ENCODE peak calls at places on chromosomes 1 and 21, in five cellular contexts. V is K562, A is A549, L is GM12878, R is HepG2. Z is an unnamed sample.

GRCh38 chr1:43549921-43550597 is 19.4 kb downstream of the PTPRF start:
- DNase-seq in V (peak; percentile 90), A (no peak), R (no peak), L (no peak), Z (peak; percentile 97)

GRCh38 chr1:66730462-66730861 is 21.8 kb upstream of the DYNLT5 start:
- DNase-seq in A (no peak), R (no peak), L (no peak), V (no peak), Z (peak; percentile 65)

GRCh38 chr1:218401896-218402770 is 57.0 kb downstream of the TGFB2 start:
- DNase-seq in L (no peak), A (no peak), V (no peak), R (peak; percentile 85), Z (no peak)

GRCh38 chr1:50707824-50708223 is 252.2 kb downstream of the FAF1 start:
- DNase-seq in A (no peak), V (no peak), R (no peak), L (no peak), Z (no peak)

GRCh38 chr1:30375156-30375555 is 348.2 kb downstream of the MATN1 start:
- DNase-seq in A (no peak), L (no peak), R (no peak), V (no peak), Z (no peak)

GRCh38 chr21:32771134-32771523 is 426 bp downstream of the PAXBP1 start:
- DNase-seq in A (peak; percentile 46), R (peak; percentile 33), L (no peak), V (peak; percentile 83), Z (peak; percentile 78)

GRCh38 chr1:225137981-225138380 is 208.5 kb downstream of the DNAH14 start:
- DNase-seq in L (no peak), R (no peak), V (no peak), A (no peak), Z (no peak)

GRCh38 chr1:210299501-210299900 is 29.2 kb upstream of the HHAT start:
- DNase-seq in L (no peak), A (no peak), V (no peak), R (no peak), Z (no peak)

GRCh38 chr1:89523597-89524368 is 846 bp upstream of the LRRC8B start:
- DNase-seq in A (peak; percentile 71), L (no peak), R (peak; percentile 30), V (peak; percentile 33), Z (peak; percentile 75)

GRCh38 chr1:247561711-247562110 is 12.8 kb downstream of the GCSAML start:
- DNase-seq in R (no peak), A (no peak), V (no peak), L (no peak), Z (peak; percentile 51)

GRCh38 chr1:18725231-18725895 is 94.7 kb downstream of the PAX7 start:
- DNase-seq in L (no peak), A (no peak), R (no peak), V (no peak), Z (peak; percentile 64)

GRCh38 chr1:234722904-234723588 is 113.1 kb upstream of the IRF2BP2 start:
- DNase-seq in R (peak; percentile 82), L (no peak), A (peak; percentile 65), V (peak; percentile 53), Z (no peak)

GRCh38 chr1:118963456-118964430 is 24.4 kb downstream of the TBX15 start:
- DNase-seq in V (no peak), R (peak; percentile 99), A (peak; percentile 55), L (no peak), Z (no peak)

GRCh38 chr1:41902125-41902524 is 16.6 kb downstream of the HIVEP3 start:
- DNase-seq in R (no peak), A (peak; percentile 65), L (no peak), V (peak; percentile 22), Z (peak; percentile 30)

GRCh38 chr1:211616231-211617031 is 37.5 kb upstream of the SLC30A1 start:
- DNase-seq in A (no peak), R (peak; percentile 76), L (no peak), V (no peak), Z (no peak)

GRCh38 chr1:224114787-224115175 is 870 bp downstream of the FBXO28 start:
- DNase-seq in R (no peak), A (no peak), L (no peak), V (no peak), Z (peak; percentile 52)

GRCh38 chr1:84598846-84599741 is 24.9 kb upstream of the CTBS start:
- DNase-seq in A (no peak), L (peak; percentile 51), V (no peak), R (no peak), Z (no peak)

GRCh38 chr1:36576118-36576517 is 93.4 kb upstream of the CSF3R start:
- DNase-seq in L (no peak), V (peak; percentile 86), R (peak; percentile 24), A (peak; percentile 29), Z (peak; percentile 91)

GRCh38 chr1:243287128-243287470 is 31.3 kb downstream of the SDCCAG8 start:
- DNase-seq in R (no peak), V (no peak), L (no peak), A (no peak), Z (no peak)

GRCh38 chr1:82564338-82564737 is 763.6 kb downstream of the ADGRL2 start:
- DNase-seq in L (no peak), V (no peak), A (no peak), R (no peak), Z (no peak)

GRCh38 chr1:16960560-16961296 is 19.7 kb downstream of the MFAP2 start:
- DNase-seq in R (peak; percentile 59), A (peak; percentile 87), L (peak; percentile 7), V (peak; percentile 76), Z (peak; percentile 97)

GRCh38 chr1:21641967-21642366 is 27.2 kb downstream of the RAP1GAP start:
- DNase-seq in A (no peak), V (no peak), L (no peak), R (peak; percentile 22), Z (no peak)

GRCh38 chr1:56688522-56689026 is 43.5 kb downstream of the PRKAA2 start:
- DNase-seq in V (no peak), R (peak; percentile 96), L (peak; percentile 1), A (peak; percentile 94), Z (peak; percentile 27)

GRCh38 chr1:47537268-47537667 is 99.4 kb downstream of the FOXD2 start:
- DNase-seq in A (no peak), V (no peak), R (no peak), L (no peak), Z (no peak)

GRCh38 chr1:65036614-65037180 is 70.3 kb upstream of the JAK1 start:
- DNase-seq in L (no peak), A (peak; percentile 6), R (no peak), V (no peak), Z (no peak)

GRCh38 chr1:115089443-115090340 is at the start of gene TSPAN2:
- DNase-seq in A (peak; percentile 54), L (no peak), R (no peak), V (peak; percentile 74), Z (peak; percentile 98)

GRCh38 chr1:157626099-157626498 is 28.2 kb upstream of the FCRL4 start:
- DNase-seq in R (peak; percentile 3), A (peak; percentile 31), V (peak; percentile 25), L (peak; percentile 12), Z (peak; percentile 82)

GRCh38 chr21:31781737-31782136 is 49.8 kb upstream of the SCAF4 start:
- DNase-seq in V (no peak), A (peak; percentile 4), L (no peak), R (no peak), Z (no peak)

GRCh38 chr1:92481598-92482403 is 4.9 kb downstream of the GFI1 start:
- DNase-seq in L (no peak), A (no peak), R (no peak), V (no peak), Z (peak; percentile 43)

GRCh38 chr1:184253921-184254320 is 132.9 kb upstream of the C1orf21 start:
- DNase-seq in L (no peak), A (no peak), R (no peak), V (no peak), Z (no peak)

GRCh38 chr1:204077979-204078696 is 5.2 kb downstream of the SOX13 start:
- DNase-seq in R (peak; percentile 83), L (no peak), A (peak; percentile 17), V (no peak), Z (peak; percentile 96)

DNA sequence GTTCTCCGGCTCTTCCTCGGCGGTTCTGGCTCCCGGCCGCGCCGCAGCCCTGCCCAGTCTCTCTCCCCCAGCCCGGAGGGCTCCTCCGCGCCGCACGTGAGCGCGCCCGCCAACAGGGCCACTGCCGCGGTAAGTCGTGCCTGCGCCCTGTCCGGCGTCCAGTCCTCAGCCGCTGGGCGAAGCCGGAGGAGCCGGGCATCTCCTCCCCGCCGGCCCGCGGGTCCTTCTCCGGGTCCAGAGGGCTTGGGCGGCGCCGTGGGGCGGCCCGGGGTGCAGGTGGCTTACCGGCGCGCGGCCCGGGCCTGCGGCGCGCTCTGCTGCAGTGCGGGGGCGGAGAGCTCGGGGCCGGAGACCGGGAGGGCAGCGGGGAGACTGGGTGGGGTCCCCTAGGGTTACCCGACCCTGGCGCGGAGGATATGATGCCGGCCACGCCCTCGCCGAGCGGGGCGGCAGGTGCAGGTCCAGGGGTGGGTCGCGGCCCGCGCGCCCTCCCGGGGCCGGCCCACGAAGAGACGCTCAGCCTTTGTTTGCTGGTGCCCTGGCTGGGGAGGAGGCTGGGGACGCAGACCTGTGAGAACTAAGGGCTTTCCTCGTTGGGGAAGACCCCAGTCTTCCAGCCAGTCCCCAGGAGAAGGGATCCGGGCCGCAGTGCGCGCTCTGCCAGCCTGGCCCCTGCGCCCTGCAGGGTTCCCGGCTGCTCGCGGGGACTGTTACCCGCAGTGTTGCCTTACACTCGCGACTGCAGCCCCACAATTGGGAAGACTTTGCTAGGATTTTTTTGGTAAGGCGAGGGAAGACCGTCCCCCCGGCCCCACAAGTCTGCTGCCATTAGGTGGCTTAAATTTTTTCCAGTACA is at the start of gene DOP1B:
- DNase-seq in V (peak; percentile 80), R (no peak), L (no peak), A (no peak), Z (peak; percentile 67)
- TF ChIP-seq JUNB in V (no peak), R (no peak), L (no peak), A (no peak), Z (no peak)

GRCh38 chr1:6244401-6245054 is 549 bp downstream of the HES3 start:
- DNase-seq in A (no peak), R (no peak), V (no peak), L (no peak), Z (no peak)
- TF ChIP-seq REST in A (no peak), R (no peak), V (no peak), L (no peak), Z (no peak)

DNA sequence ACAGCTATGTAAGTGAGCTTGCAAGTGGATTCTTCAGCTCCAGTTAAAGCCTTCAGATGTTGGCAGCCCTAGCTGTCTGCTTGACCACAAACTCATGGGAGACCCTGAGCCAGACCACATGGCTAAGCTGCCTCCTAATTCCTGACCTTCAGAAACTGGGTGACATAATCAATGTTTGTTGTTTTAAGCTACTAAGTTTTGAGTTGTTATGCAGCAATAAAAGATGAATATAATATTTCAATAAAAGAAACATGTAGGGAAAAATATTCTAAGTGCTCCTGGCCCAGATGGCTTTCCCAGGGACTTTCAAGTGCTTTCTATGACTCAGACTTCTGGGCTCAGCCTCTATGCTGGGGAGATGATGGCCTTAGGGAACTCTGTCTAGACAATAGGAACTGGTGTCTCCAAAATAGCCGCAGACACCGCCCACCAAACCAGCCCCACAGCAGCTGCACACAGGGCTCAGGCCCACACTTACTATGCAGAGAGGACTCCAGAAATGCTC is 20.3 kb upstream of the AZIN2 start:
- DNase-seq in R (no peak), V (no peak), A (peak; percentile 29), L (no peak), Z (no peak)
- TF ChIP-seq JUNB in R (no peak), V (no peak), A (no peak), L (no peak), Z (no peak)

DNA sequence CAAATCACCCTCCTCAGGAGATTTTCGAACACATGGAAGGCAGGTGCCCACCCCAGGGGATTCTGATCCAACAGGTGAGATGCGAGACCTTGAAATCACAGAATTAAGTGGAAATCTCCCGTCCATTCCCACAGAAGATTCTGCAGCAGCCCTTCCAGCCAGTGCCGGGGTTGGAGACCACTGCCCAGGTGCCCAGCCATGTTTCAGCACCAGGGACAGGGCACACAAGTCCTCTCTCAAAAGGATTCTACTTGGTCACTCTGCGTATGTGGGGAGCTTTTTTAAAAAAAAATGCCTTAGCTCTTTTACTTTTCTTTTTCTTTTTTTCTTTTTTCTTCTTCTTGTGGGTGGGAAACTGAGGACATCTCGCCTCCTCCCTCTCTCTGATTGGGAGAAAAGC is 80.7 kb downstream of the VWA5B1 start:
- DNase-seq in R (no peak), L (no peak), V (no peak), A (no peak), Z (peak; percentile 70)
- TF ChIP-seq REST in R (peak; percentile 93), L (peak; percentile 83), V (peak; percentile 83), A (peak; percentile 89), Z (peak; percentile 81)

Z was measured in GM23338.